ENCODE peak calls at places on chromosomes 6 and 20, in six cellular contexts. S is GM10248, P is WTC11, A is BE2C, Y is GM12865, H is GM13977. O is an unnamed sample.

GRCh38 chr20:8082025-8082424 is 50.0 kb upstream of the PLCB1 start:
- DNase-seq in S (no peak), P (peak; percentile 20), A (no peak), Y (no peak), H (no peak), O (no peak)

GRCh38 chr20:11377761-11378160 is 539.9 kb upstream of the BTBD3 start:
- DNase-seq in S (no peak), P (no peak), A (no peak), Y (no peak), H (no peak), O (no peak)

GRCh38 chr20:62825288-62825993 is 8.6 kb downstream of the COL9A3 start:
- DNase-seq in S (no peak), P (no peak), A (no peak), Y (no peak), H (no peak), O (no peak)

GRCh38 chr6:17354700-17355403 is 38.5 kb upstream of the CAP2 start:
- DNase-seq in S (no peak), P (no peak), A (no peak), Y (no peak), H (no peak), O (peak; percentile 41)

GRCh38 chr20:37938954-37939353 is 36.0 kb downstream of the VSTM2L start:
- DNase-seq in S (no peak), P (no peak), A (no peak), Y (no peak), H (no peak), O (no peak)

GRCh38 chr6:116447496-116448011 is 13.6 kb upstream of the CALHM6 start:
- DNase-seq in S (no peak), P (no peak), A (no peak), Y (no peak), H (no peak), O (peak; percentile 71)

GRCh38 chr20:31440012-31440659 is at the start of gene DEFB123:
- DNase-seq in S (no peak), P (peak; percentile 24), A (no peak), Y (no peak), H (no peak), O (no peak)

GRCh38 chr6:150573041-150573681 is 26.5 kb upstream of the PLEKHG1 start:
- DNase-seq in S (no peak), P (no peak), A (no peak), Y (no peak), H (no peak), O (no peak)

GRCh38 chr6:110331816-110332215 is 26.3 kb downstream of the METTL24 start:
- DNase-seq in S (no peak), P (no peak), A (peak; percentile 86), Y (no peak), H (no peak), O (no peak)

GRCh38 chr6:44730771-44731391 is 343.4 kb downstream of the CDC5L start:
- DNase-seq in S (no peak), P (no peak), A (no peak), Y (no peak), H (no peak), O (no peak)

GRCh38 chr20:21395039-21395665 is 2.2 kb downstream of the NKX2-4 start:
- DNase-seq in S (no peak), P (no peak), A (no peak), Y (no peak), H (no peak), O (no peak)

GRCh38 chr20:42483694-42484303 is 705.9 kb downstream of the PTPRT start:
- DNase-seq in S (no peak), P (peak; percentile 91), A (peak; percentile 63), Y (peak; percentile 20), H (no peak), O (no peak)

GRCh38 chr6:105459884-105460283 is 57.0 kb upstream of the PREP start:
- DNase-seq in S (no peak), P (no peak), A (no peak), Y (no peak), H (no peak), O (peak; percentile 33)

GRCh38 chr20:37220796-37221195 is 40.8 kb downstream of the GHRH start:
- DNase-seq in S (no peak), P (no peak), A (no peak), Y (no peak), H (no peak), O (no peak)

GRCh38 chr6:152957796-152958195 is 25.0 kb downstream of the FBXO5 start:
- DNase-seq in S (no peak), P (no peak), A (no peak), Y (no peak), H (no peak), O (no peak)

GRCh38 chr6:152950240-152950639 is 32.6 kb downstream of the FBXO5 start:
- DNase-seq in S (no peak), P (no peak), A (no peak), Y (no peak), H (no peak), O (no peak)

GRCh38 chr6:152952866-152953509 is 29.9 kb downstream of the FBXO5 start:
- DNase-seq in S (peak; percentile 34), P (no peak), A (peak; percentile 15), Y (peak; percentile 30), H (peak; percentile 31), O (no peak)

GRCh38 chr6:152952045-152952444 is 30.8 kb downstream of the FBXO5 start:
- DNase-seq in S (no peak), P (no peak), A (no peak), Y (no peak), H (no peak), O (no peak)

DNA sequence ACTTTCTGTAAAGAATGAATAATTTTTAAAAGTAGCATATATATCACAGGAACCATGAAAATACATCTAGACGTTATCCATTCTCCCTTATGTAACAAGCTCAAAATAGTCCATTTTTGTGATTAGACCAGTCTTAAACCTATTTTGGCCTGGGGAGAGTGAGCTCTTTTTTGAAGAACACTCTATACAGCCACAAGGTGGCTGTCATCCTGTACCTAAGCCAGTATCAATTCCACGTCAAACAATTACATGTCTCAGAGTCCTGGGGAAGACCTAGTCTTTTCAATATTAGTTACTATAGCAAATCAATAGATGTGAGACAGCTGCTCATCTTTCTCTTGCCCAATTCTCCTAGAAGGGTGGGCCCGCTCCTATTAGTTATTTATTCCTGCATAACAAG is 28.4 kb downstream of the FBXO5 start:
- DNase-seq in S (peak; percentile 15), P (no peak), A (no peak), Y (peak; percentile 21), H (no peak), O (no peak)
- TF ChIP-seq CTCF in S (peak; percentile 24), P (no peak), A (peak; percentile 33), Y (peak; percentile 11), H (peak; percentile 25), O (peak; percentile 38)

DNA sequence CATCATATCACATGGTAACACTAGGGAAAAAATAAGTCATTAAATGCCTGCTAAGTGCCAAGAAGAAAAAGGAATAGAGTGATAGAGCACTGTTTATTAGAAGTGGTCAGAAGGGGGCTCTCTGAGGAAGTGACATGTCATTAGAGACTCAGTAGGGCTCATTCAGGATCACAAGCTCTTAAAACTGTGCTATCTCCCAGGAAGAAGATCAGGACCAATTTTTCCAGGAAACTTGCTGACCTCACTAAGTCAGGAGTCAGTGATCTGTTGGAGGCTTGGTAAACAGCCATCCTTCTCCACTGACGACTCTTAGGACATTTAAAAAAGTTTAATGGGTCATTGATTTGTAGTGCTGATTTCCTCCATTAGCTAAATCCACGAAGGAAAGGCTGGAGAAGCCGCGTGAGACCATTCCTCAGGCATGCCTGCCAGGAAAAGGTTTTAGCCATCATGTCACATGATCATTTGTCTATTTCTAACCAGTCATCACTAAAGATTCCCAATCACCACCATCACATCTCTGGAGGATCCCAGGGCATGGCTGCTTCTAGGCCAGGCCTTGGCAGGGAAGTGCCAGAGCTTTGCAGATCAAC is 5.9 kb upstream of the PTPN1 start:
- DNase-seq in S (no peak), P (no peak), A (no peak), Y (no peak), H (no peak), O (peak; percentile 94)
- TF ChIP-seq CTCF in S (peak; percentile 41), P (no peak), A (peak; percentile 25), Y (no peak), H (peak; percentile 42), O (peak; percentile 19)

GRCh38 chr6:145815875-145816274 is 1.3 kb upstream of the FBXO30 start:
- DNase-seq in S (peak; percentile 26), P (no peak), A (no peak), Y (peak; percentile 49), H (peak; percentile 25), O (no peak)

GRCh38 chr6:145815351-145815772 is 767 bp upstream of the FBXO30 start:
- DNase-seq in S (peak; percentile 28), P (peak; percentile 29), A (peak; percentile 51), Y (peak; percentile 23), H (peak; percentile 32), O (no peak)

GRCh38 chr6:145814035-145814500 is 527 bp downstream of the FBXO30 start:
- DNase-seq in S (no peak), P (peak; percentile 38), A (peak; percentile 36), Y (peak; percentile 60), H (no peak), O (no peak)

GRCh38 chr6:145813285-145814034 is 1.1 kb downstream of the FBXO30 start:
- DNase-seq in S (no peak), P (no peak), A (no peak), Y (no peak), H (no peak), O (no peak)

DNA sequence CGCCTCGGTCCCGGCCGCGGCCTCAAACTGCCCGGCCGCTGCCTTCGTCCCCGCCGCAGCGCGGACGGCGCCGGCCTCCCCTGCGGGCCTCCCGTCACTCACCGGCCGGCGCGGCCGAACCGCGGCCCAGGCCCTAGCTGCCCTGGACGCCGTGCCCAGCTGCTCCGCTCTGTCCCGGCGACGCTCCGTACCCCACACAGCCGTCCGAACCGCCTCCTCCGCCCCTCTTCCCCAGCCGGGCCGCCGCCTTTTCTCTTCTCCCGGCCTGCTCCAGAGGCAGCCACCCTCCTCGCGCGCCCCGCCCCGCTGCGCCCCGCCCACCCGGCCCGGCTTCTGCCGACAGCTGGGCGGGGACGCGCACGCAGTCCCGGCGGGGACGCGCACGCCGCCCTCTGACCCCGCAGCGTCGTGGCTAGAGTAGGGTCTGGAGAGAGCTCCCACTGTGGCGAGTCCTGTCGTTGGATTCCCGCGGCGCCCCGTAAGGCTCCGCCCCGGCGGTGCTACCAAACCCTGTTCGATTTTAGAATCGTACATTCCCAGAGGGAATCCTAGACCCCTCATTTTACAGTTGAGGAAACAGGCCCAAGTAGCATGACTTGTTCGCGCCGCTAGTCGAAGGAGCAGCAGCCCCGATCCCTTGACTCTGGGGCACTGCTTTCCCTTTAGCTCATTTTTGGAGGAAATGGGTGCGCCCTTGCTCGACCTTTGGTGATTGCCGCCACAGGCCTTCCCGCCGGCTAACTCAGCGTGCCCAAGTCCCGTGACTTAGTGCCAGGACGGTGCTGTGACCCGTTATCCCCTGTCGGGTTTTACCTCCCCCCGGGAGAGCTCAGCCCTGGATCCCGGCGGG is at the start of gene FBXO30:
- DNase-seq in S (peak; percentile 91), P (peak; percentile 85), A (peak; percentile 88), Y (peak; percentile 94), H (peak; percentile 88), O (no peak)
- TF ChIP-seq CTCF in S (no peak), P (no peak), A (no peak), Y (no peak), H (no peak), O (peak; percentile 11)

DNA sequence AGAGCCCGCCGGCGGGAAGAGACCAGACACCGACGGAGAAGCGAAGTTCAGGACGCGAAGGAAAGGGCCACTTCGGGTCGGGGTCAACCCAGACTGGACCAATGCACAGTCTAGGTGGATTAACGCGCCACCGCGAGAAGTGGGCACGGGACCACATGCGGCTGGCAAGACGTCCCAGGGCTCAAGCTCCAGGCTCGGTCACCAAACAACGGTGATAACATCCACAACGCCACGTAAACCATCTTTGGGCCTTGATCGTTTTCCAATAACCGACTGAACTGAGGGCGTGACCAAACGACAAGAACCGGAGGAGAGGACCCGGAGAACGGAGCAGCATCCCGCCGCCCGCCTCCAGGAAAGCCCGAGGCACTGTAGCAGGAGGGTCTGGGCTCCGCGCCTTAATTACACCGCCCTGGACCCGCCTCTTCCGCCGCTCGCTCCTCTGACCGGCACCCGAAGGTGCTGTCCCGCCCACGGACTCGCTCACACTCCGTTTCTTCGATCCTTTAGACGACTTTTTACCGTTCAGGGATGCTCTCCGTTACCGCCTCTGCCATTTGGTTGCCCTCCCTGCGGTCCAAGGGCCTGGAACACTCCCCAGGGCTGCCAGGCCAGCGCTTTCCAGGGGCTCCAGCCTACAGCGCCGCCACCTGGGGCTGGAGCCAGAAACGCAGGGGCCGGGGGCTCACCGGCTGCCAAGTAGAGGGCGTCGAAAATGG is 44.1 kb downstream of the DPPA5 start:
- DNase-seq in S (peak; percentile 89), P (peak; percentile 68), A (peak; percentile 68), Y (peak; percentile 83), H (peak; percentile 88), O (no peak)
- TF ChIP-seq CTCF in S (peak; percentile 68), P (no peak), A (peak; percentile 70), Y (peak; percentile 58), H (peak; percentile 68), O (peak; percentile 58)

O was measured in epithelial cell of proximal tubule.